ENCODE peak calls at places on chromosomes 13 and 19, in six cellular contexts. K, G, S, H, B and M are unnamed samples.

GRCh38 chr13:52787212-52787611 is 47.6 kb upstream of the CNMD start:
- DNase-seq in K (no peak), G (no peak), S (no peak), H (no peak), B (no peak), M (no peak)

GRCh38 chr13:67283602-67284001 is 53.5 kb upstream of the PCDH9 start:
- DNase-seq in K (no peak), G (no peak), S (no peak), H (no peak), B (no peak), M (no peak)

GRCh38 chr13:91308299-91308698 is 39.2 kb upstream of the MIR17HG start:
- DNase-seq in K (no peak), G (peak; percentile 19), S (no peak), H (peak; percentile 1), B (no peak), M (no peak)

GRCh38 chr19:45564131-45564780 is 20.3 kb downstream of the OPA3 start:
- DNase-seq in K (no peak), G (no peak), S (no peak), H (no peak), B (no peak), M (no peak)

GRCh38 chr19:35975608-35976214 is 19.3 kb upstream of the SDHAF1 start:
- DNase-seq in K (no peak), G (peak; percentile 45), S (no peak), H (peak; percentile 49), B (no peak), M (no peak)

GRCh38 chr13:99288069-99288468 is 19.1 kb downstream of the GPR183 start:
- DNase-seq in K (no peak), G (no peak), S (no peak), H (no peak), B (no peak), M (no peak)

GRCh38 chr19:991174-991931 is 7.2 kb downstream of the WDR18 start:
- DNase-seq in K (no peak), G (peak; percentile 72), S (no peak), H (peak; percentile 58), B (no peak), M (no peak)

GRCh38 chr13:100827489-100828000 is 152.9 kb upstream of the TMTC4 start:
- DNase-seq in K (no peak), G (no peak), S (no peak), H (no peak), B (no peak), M (no peak)

GRCh38 chr13:105340061-105340606 is 1195.3 kb downstream of the EFNB2 start:
- DNase-seq in K (no peak), G (no peak), S (no peak), H (no peak), B (no peak), M (no peak)

GRCh38 chr19:17123041-17123440 is 47.5 kb downstream of the MYO9B start:
- DNase-seq in K (no peak), G (no peak), S (no peak), H (no peak), B (no peak), M (no peak)

GRCh38 chr19:14366529-14366928 is 14.7 kb upstream of the ADGRE5 start:
- DNase-seq in K (no peak), G (peak; percentile 75), S (peak; percentile 80), H (peak; percentile 76), B (peak; percentile 75), M (peak; percentile 95)

GRCh38 chr13:35598233-35598632 is 121.7 kb upstream of the MAB21L1 start:
- DNase-seq in K (no peak), G (no peak), S (no peak), H (no peak), B (no peak), M (no peak)

GRCh38 chr13:101706651-101707050 is 254.2 kb downstream of the ITGBL1 start:
- DNase-seq in K (no peak), G (peak; percentile 71), S (no peak), H (peak; percentile 90), B (no peak), M (peak; percentile 7)

GRCh38 chr19:36973021-36973843 is 57.1 kb downstream of the ZNF568 start:
- DNase-seq in K (peak; percentile 86), G (peak; percentile 86), S (peak; percentile 70), H (peak; percentile 59), B (peak; percentile 86), M (no peak)

GRCh38 chr13:101751488-101751887 is 299.0 kb downstream of the ITGBL1 start:
- DNase-seq in K (no peak), G (peak; percentile 83), S (no peak), H (peak; percentile 76), B (no peak), M (peak; percentile 74)

GRCh38 chr19:3443840-3444694 is 36.3 kb downstream of the SMIM24 start:
- DNase-seq in K (peak; percentile 15), G (peak; percentile 82), S (no peak), H (peak; percentile 62), B (no peak), M (peak; percentile 44)

GRCh38 chr13:80817979-80818378 is 477.1 kb upstream of the SPRY2 start:
- DNase-seq in K (no peak), G (no peak), S (no peak), H (no peak), B (no peak), M (no peak)

GRCh38 chr13:28012896-28013295 is 24.4 kb upstream of the URAD start:
- DNase-seq in K (no peak), G (no peak), S (no peak), H (no peak), B (no peak), M (no peak)

GRCh38 chr13:44433863-44434262 is 60.2 kb downstream of the SERP2 start:
- DNase-seq in K (no peak), G (no peak), S (no peak), H (no peak), B (no peak), M (no peak)

GRCh38 chr13:33178197-33178699 is 107.3 kb downstream of the STARD13 start:
- DNase-seq in K (no peak), G (no peak), S (no peak), H (no peak), B (no peak), M (no peak)

GRCh38 chr13:99442273-99442895 is 58.9 kb upstream of the TM9SF2 start:
- DNase-seq in K (peak; percentile 40), G (peak; percentile 76), S (peak; percentile 44), H (peak; percentile 60), B (peak; percentile 44), M (no peak)

GRCh38 chr13:96089749-96090239 is at the start of gene HS6ST3:
- DNase-seq in K (peak; percentile 30), G (peak; percentile 26), S (no peak), H (peak; percentile 9), B (peak; percentile 80), M (peak; percentile 32)

GRCh38 chr13:52837850-52838249 is 10.6 kb downstream of the PCDH8 start:
- DNase-seq in K (no peak), G (no peak), S (no peak), H (no peak), B (no peak), M (no peak)

GRCh38 chr13:95391325-95391724 is 90.1 kb upstream of the ABCC4 start:
- DNase-seq in K (no peak), G (no peak), S (no peak), H (no peak), B (no peak), M (no peak)

GRCh38 chr13:41939403-41939802 is 21.5 kb downstream of the VWA8 start:
- DNase-seq in K (no peak), G (no peak), S (no peak), H (no peak), B (no peak), M (no peak)

GRCh38 chr19:32843716-32844245 is 25.8 kb downstream of the SLC7A9 start:
- DNase-seq in K (no peak), G (no peak), S (no peak), H (no peak), B (no peak), M (no peak)

GRCh38 chr13:44801990-44802389 is 187.3 kb downstream of the NUFIP1 start:
- DNase-seq in K (no peak), G (peak; percentile 87), S (no peak), H (peak; percentile 81), B (no peak), M (no peak)

GRCh38 chr13:37417042-37417441 is 181.5 kb downstream of the POSTN start:
- DNase-seq in K (no peak), G (peak; percentile 36), S (no peak), H (no peak), B (no peak), M (no peak)

GRCh38 chr19:7844405-7844804 is 14.4 kb downstream of the EVI5L start:
- DNase-seq in K (no peak), G (no peak), S (no peak), H (no peak), B (no peak), M (no peak)

GRCh38 chr13:101514695-101515275 is 62.3 kb downstream of the ITGBL1 start:
- DNase-seq in K (peak; percentile 43), G (peak; percentile 87), S (peak; percentile 13), H (peak; percentile 70), B (no peak), M (peak; percentile 19)

GRCh38 chr13:94329754-94330551 is 149.5 kb downstream of the DCT start:
- DNase-seq in K (no peak), G (peak; percentile 41), S (no peak), H (peak; percentile 90), B (peak; percentile 17), M (no peak)